ENCODE peak calls at places on chromosome 17, in five cellular contexts. H is PC-3; T is naive B cell; W is activated CD8-positive, alpha-beta T cell treated with anti-CD3 and anti-CD28 coated beads for 36 hours; V is left cardiac atrium. K is an unnamed sample.

GRCh38 chr17:80916246-80916645 is 75.4 kb upstream of the CHMP6 start:
- ATAC-seq in H (no peak), W (no peak), V (no peak), T (no peak), K (no peak)

GRCh38 chr17:56635640-56636039 is 42.1 kb downstream of the NOG start:
- ATAC-seq in T (no peak), H (peak), W (no peak), V (no peak), K (no peak)

GRCh38 chr17:81582341-81582740 is 30.2 kb upstream of the FAAP100 start:
- ATAC-seq in T (no peak), W (no peak), V (no peak), H (no peak), K (peak)

GRCh38 chr17:38892083-38892482 is 22.2 kb downstream of the LASP1 start:
- ATAC-seq in W (peak), H (no peak), V (no peak), T (peak), K (no peak)

GRCh38 chr17:17926840-17927449 is 45.3 kb downstream of the TOM1L2 start:
- ATAC-seq in T (no peak), W (no peak), H (no peak), V (peak), K (no peak)

GRCh38 chr17:82858376-82859126 is 18.7 kb upstream of the ZNF750 start:
- ATAC-seq in T (no peak), W (no peak), V (no peak), H (peak), K (no peak)

GRCh38 chr17:35183332-35183731 is 10.9 kb downstream of the SLC35G3 start:
- ATAC-seq in V (no peak), W (peak), H (no peak), T (no peak), K (no peak)

GRCh38 chr17:81867123-81867951 is 3.8 kb downstream of the ARHGDIA start:
- ATAC-seq in W (no peak), V (no peak), T (no peak), H (peak), K (peak)

GRCh38 chr17:8120520-8121443 is 2.5 kb upstream of the ALOXE3 start:
- ATAC-seq in H (peak), T (peak), W (peak), V (no peak), K (peak)

GRCh38 chr17:75734674-75735294 is 13.5 kb downstream of the ITGB4 start:
- ATAC-seq in V (no peak), W (no peak), T (no peak), H (no peak), K (peak)

GRCh38 chr17:67639997-67640396 is 77.7 kb upstream of the NOL11 start:
- ATAC-seq in V (peak), T (no peak), W (no peak), H (no peak), K (no peak)

GRCh38 chr17:64992325-64992802 is 64.2 kb downstream of the GNA13 start:
- ATAC-seq in V (no peak), H (peak), T (no peak), W (peak), K (no peak)

GRCh38 chr17:50634123-50634914 is at the start of gene ABCC3:
- ATAC-seq in H (peak), W (peak), V (peak), T (peak), K (peak)

GRCh38 chr17:34398990-34399389 is 36.0 kb upstream of the CCL1 start:
- ATAC-seq in W (peak), H (no peak), V (peak), T (peak), K (no peak)